ENCODE peak calls at places on chromosome 17, in seven cellular contexts. J is ascending aorta; D is heart left ventricle; Z is neural progenitor cell; R is hepatocyte; X is CD8-positive, alpha-beta T cell; W is thoracic aorta. L is an unnamed sample.

GRCh38 chr17:15232517-15232915 is 32.6 kb downstream of the PMP22 start:
- DNase-seq in J (no peak), D (peak; percentile 75), Z (no peak), R (no peak), X (no peak), W (no peak), L (no peak)

GRCh38 chr17:76414334-76415295 is 30.2 kb downstream of the SPHK1 start:
- DNase-seq in J (no peak), D (peak; percentile 91), Z (peak; percentile 21), R (peak; percentile 66), X (no peak), W (peak; percentile 11), L (no peak)

GRCh38 chr17:72640415-72641165 is 451.9 kb downstream of the SLC39A11 start:
- DNase-seq in J (no peak), D (no peak), Z (no peak), R (no peak), X (no peak), W (no peak), L (no peak)

GRCh38 chr17:71213936-71214335 is 906.9 kb upstream of the SOX9 start:
- DNase-seq in J (no peak), D (no peak), Z (no peak), R (no peak), X (no peak), W (no peak), L (no peak)

GRCh38 chr17:28020515-28020914 is 22.0 kb upstream of the NLK start:
- DNase-seq in J (no peak), D (no peak), Z (no peak), R (no peak), X (no peak), W (no peak), L (no peak)

GRCh38 chr17:20771104-20771503 is 191.6 kb downstream of the CDRT15L2 start:
- DNase-seq in J (no peak), D (no peak), Z (no peak), R (no peak), X (no peak), W (no peak), L (no peak)

GRCh38 chr17:8965394-8966168 is at the start of gene PIK3R5:
- DNase-seq in J (no peak), D (peak; percentile 43), Z (peak; percentile 82), R (peak; percentile 78), X (peak; percentile 79), W (no peak), L (peak; percentile 77)

GRCh38 chr17:14525551-14526455 is 224.9 kb downstream of the HS3ST3B1 start:
- DNase-seq in J (no peak), D (no peak), Z (no peak), R (no peak), X (no peak), W (no peak), L (no peak)

GRCh38 chr17:18235743-18236256 is 10.4 kb downstream of the LLGL1 start:
- DNase-seq in J (no peak), D (no peak), Z (no peak), R (no peak), X (no peak), W (no peak), L (no peak)

GRCh38 chr17:82804442-82805191 is 35.2 kb downstream of the ZNF750 start:
- DNase-seq in J (peak; percentile 19), D (peak; percentile 86), Z (no peak), R (no peak), X (no peak), W (no peak), L (no peak)

GRCh38 chr17:58007781-58008706 is 998 bp upstream of the SRSF1 start:
- DNase-seq in J (no peak), D (no peak), Z (no peak), R (no peak), X (no peak), W (no peak), L (no peak)

GRCh38 chr17:44279586-44280344 is 11.8 kb upstream of the SLC4A1 start:
- DNase-seq in J (peak; percentile 54), D (peak; percentile 88), Z (no peak), R (peak; percentile 59), X (peak; percentile 23), W (peak; percentile 12), L (peak; percentile 36)

GRCh38 chr17:18182190-18182977 is 1.2 kb upstream of the ALKBH5 start:
- DNase-seq in J (no peak), D (peak; percentile 65), Z (peak; percentile 46), R (peak; percentile 37), X (no peak), W (peak; percentile 13), L (no peak)

GRCh38 chr17:28547623-28548416 is 4.6 kb downstream of the UNC119 start:
- DNase-seq in J (no peak), D (peak; percentile 76), Z (peak; percentile 85), R (peak; percentile 65), X (peak; percentile 59), W (no peak), L (peak; percentile 88)

GRCh38 chr17:8256291-8256690 is 7.2 kb downstream of the PFAS start:
- DNase-seq in J (no peak), D (no peak), Z (no peak), R (no peak), X (no peak), W (no peak), L (no peak)

GRCh38 chr17:82775033-82775823 is 23.4 kb downstream of the TBCD start:
- DNase-seq in J (no peak), D (peak; percentile 63), Z (peak; percentile 74), R (peak; percentile 74), X (peak; percentile 57), W (no peak), L (no peak)

GRCh38 chr17:8122391-8122922 is 1.4 kb downstream of the HES7 start:
- DNase-seq in J (no peak), D (no peak), Z (peak; percentile 57), R (peak; percentile 28), X (no peak), W (no peak), L (no peak)

GRCh38 chr17:66307257-66307656 is 4.8 kb downstream of the PRKCA start:
- DNase-seq in J (no peak), D (no peak), Z (no peak), R (no peak), X (no peak), W (no peak), L (no peak)

GRCh38 chr17:66302761-66303626 is 581 bp downstream of the PRKCA start:
- DNase-seq in J (no peak), D (peak; percentile 53), Z (peak; percentile 72), R (peak; percentile 67), X (peak; percentile 63), W (peak; percentile 11), L (no peak)

GRCh38 chr17:66306413-66306812 is 4.0 kb downstream of the PRKCA start:
- DNase-seq in J (no peak), D (no peak), Z (no peak), R (no peak), X (no peak), W (no peak), L (no peak)

GRCh38 chr17:66301864-66302741 is at the start of gene PRKCA:
- DNase-seq in J (no peak), D (peak; percentile 75), Z (peak; percentile 92), R (peak; percentile 93), X (peak; percentile 61), W (peak; percentile 9), L (peak; percentile 45)

DNA sequence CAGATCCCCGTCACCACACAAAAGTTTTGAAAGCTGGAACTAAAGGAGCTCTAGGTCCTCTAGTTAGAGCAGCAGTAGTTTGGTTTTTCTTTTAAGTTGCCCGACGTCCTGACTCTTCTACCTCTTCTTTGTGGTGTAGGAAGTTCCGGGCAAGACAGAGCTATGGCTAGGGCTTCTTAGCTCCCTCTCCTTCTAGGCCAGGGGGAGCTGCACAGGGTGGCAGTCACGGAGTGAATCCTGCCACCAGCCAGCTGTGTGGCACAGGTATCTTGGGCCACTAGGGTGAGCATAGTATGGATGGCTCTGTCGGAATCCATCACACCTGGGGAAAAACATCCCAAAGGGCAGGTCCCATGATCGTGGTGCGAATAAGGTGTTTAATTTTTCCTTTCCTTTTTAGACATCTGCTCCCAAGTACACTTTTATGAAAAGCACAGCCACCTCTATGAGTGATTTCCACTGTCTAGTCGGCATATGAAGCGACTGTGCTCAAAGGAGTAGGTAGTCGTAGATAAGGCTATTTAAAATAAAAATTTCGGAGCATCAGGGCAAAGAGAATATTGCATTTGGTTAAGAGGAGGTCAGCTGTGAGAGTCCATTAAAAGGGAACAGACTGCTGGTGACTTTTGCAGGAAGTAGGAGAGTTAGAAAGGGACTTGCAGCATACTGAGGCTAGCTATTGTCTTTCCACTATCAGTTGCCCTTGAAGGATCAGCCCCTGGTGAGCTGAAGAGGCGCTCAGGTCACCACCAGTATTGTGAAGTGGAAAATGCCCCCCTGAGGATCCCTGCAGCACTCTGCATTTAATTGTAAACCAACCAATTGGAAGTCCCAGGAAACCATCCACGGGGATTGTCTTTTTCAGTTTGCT is 2.1 kb downstream of the PRKCA start:
- DNase-seq in J (no peak), D (no peak), Z (peak; percentile 64), R (no peak), X (no peak), W (no peak), L (no peak)
- H3K27me3 ChIP-seq in J (no peaks in the 10 kb centered on the region), D (no peaks in the 10 kb centered on the region), Z (peaks cover 74% of the 10 kb centered on the region), R (peaks cover 6% of the 10 kb centered on the region), X (no peaks in the 10 kb centered on the region), W (no peaks in the 10 kb centered on the region), L (no peaks in the 10 kb centered on the region)

GRCh38 chr17:42056634-42057033 is 6.2 kb upstream of the C17orf113 start:
- DNase-seq in J (no peak), D (no peak), Z (no peak), R (no peak), X (no peak), W (no peak), L (no peak)
- H3K27me3 ChIP-seq in J (no peaks in the 10 kb centered on the region), D (peaks cover 25% of the 10 kb centered on the region), Z (peaks cover 14% of the 10 kb centered on the region), R (peaks cover 18% of the 10 kb centered on the region), X (no peaks in the 10 kb centered on the region), W (peaks cover 4% of the 10 kb centered on the region), L (peaks cover 8% of the 10 kb centered on the region)

DNA sequence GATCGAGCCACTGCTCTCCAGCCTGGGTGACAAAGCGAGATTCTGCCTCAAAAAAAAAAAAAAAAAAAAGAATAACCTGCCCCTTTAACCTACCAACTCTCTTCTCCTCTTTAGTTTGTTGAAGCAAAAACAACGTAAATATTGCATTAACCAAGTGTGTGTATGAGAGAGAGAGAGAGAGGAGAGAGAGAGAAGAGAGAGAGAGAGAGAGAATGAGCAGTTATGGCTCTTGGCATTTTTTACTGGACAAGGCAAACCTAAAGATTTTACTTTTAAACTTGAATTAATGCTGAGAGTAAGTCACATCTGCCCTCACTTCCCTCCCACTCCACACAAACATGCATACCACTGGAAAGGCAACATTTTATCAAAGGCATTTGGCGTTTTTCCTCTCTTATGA is 3.0 kb upstream of the SLFN5 start:
- DNase-seq in J (no peak), D (no peak), Z (no peak), R (no peak), X (no peak), W (no peak), L (no peak)
- H3K27me3 ChIP-seq in J (no peaks in the 10 kb centered on the region), D (no peaks in the 10 kb centered on the region), Z (peaks cover 9% of the 10 kb centered on the region), R (no peaks in the 10 kb centered on the region), X (no peaks in the 10 kb centered on the region), W (no peaks in the 10 kb centered on the region), L (peaks cover 2% of the 10 kb centered on the region)

DNA sequence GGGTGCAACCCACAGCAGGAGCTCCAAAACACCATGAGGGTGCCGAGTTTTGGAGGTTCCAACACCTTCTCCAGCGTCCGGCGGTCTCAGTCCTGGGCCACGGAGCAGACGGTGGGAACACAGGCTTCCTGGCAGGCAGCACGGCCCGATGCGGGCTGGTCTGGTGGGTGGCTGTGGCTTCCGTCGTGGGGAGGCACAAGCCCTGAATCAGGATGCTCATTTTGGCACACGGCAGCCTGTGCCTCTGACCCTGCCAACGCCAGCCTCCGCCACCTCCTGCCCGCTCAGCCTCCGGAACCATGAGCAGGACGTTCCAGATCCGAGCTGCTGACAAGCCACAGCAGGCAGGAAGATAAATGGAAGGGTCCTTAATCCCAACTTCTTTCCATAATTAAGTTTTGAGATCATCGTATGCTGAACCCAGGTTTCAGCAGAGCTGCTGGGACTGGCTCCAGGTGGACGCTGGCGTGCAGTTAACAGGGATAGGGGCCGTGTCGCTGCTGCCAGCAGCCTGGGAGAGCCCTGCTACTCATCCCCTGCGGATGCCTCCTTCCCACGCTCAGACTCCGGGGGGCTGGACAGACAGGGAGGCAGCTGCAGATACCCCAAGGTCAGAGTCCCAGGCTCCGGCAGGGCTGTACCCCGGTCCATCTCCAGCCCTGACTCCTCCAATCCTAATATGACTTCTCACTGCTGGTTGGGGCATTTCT is 136.6 kb downstream of the ENGASE start:
- DNase-seq in J (no peak), D (no peak), Z (no peak), R (no peak), X (no peak), W (no peak), L (no peak)
- H3K27me3 ChIP-seq in J (no peaks in the 10 kb centered on the region), D (peaks cover 56% of the 10 kb centered on the region), Z (no peaks in the 10 kb centered on the region), R (peaks cover 37% of the 10 kb centered on the region), X (no peaks in the 10 kb centered on the region), W (no peaks in the 10 kb centered on the region), L (peaks cover 22% of the 10 kb centered on the region)

L was measured in HL-60.